ENCODE peak calls at places on chromosomes 2 and 18, in six cellular contexts. One of them, this sample, is unnamed.

GRCh38 chr18:47978141-47978540 is 47.7 kb upstream of the SMAD2 start:
- DNase-seq in foreskin fibroblast: no peak
- DNase-seq in epithelial cell of esophagus: no peak
- DNase-seq in fibroblast of lung: no peak
- DNase-seq in WTC11: no peak
- DNase-seq in non-pigmented ciliary epithelial cell: no peak
- DNase-seq in this sample: no peak

GRCh38 chr18:78766651-78767533 is 212.7 kb upstream of the SALL3 start:
- DNase-seq in foreskin fibroblast: no peak
- DNase-seq in epithelial cell of esophagus: no peak
- DNase-seq in fibroblast of lung: no peak
- DNase-seq in WTC11: no peak
- DNase-seq in non-pigmented ciliary epithelial cell: no peak
- DNase-seq in this sample: no peak

GRCh38 chr18:47595816-47596501 is 334.5 kb downstream of the SMAD2 start:
- DNase-seq in foreskin fibroblast: no peak
- DNase-seq in epithelial cell of esophagus: peak; percentile 14
- DNase-seq in fibroblast of lung: no peak
- DNase-seq in WTC11: peak; percentile 81
- DNase-seq in non-pigmented ciliary epithelial cell: no peak
- DNase-seq in this sample: no peak

GRCh38 chr2:112516801-112517200 is 25.5 kb upstream of the POLR1B start:
- DNase-seq in foreskin fibroblast: no peak
- DNase-seq in epithelial cell of esophagus: no peak
- DNase-seq in fibroblast of lung: no peak
- DNase-seq in WTC11: no peak
- DNase-seq in non-pigmented ciliary epithelial cell: no peak
- DNase-seq in this sample: no peak

GRCh38 chr2:25972049-25972823 is 10.1 kb downstream of the KIF3C start:
- DNase-seq in foreskin fibroblast: no peak
- DNase-seq in epithelial cell of esophagus: no peak
- DNase-seq in fibroblast of lung: peak; percentile 76
- DNase-seq in WTC11: no peak
- DNase-seq in non-pigmented ciliary epithelial cell: no peak
- DNase-seq in this sample: no peak

GRCh38 chr2:241274127-241274526 is 41.3 kb downstream of the HDLBP start:
- DNase-seq in foreskin fibroblast: no peak
- DNase-seq in epithelial cell of esophagus: no peak
- DNase-seq in fibroblast of lung: no peak
- DNase-seq in WTC11: no peak
- DNase-seq in non-pigmented ciliary epithelial cell: no peak
- DNase-seq in this sample: no peak

GRCh38 chr2:17800693-17801458 is 15.4 kb upstream of the MSGN1 start:
- DNase-seq in foreskin fibroblast: no peak
- DNase-seq in epithelial cell of esophagus: no peak
- DNase-seq in fibroblast of lung: no peak
- DNase-seq in WTC11: no peak
- DNase-seq in non-pigmented ciliary epithelial cell: no peak
- DNase-seq in this sample: no peak

GRCh38 chr18:42030586-42031182 is 75.7 kb downstream of the PIK3C3 start:
- DNase-seq in foreskin fibroblast: no peak
- DNase-seq in epithelial cell of esophagus: peak; percentile 30
- DNase-seq in fibroblast of lung: peak; percentile 24
- DNase-seq in WTC11: peak; percentile 51
- DNase-seq in non-pigmented ciliary epithelial cell: no peak
- DNase-seq in this sample: no peak

GRCh38 chr2:138086556-138086955 is 122.3 kb downstream of the HNMT start:
- DNase-seq in foreskin fibroblast: peak; percentile 43
- DNase-seq in epithelial cell of esophagus: no peak
- DNase-seq in fibroblast of lung: peak; percentile 72
- DNase-seq in WTC11: no peak
- DNase-seq in non-pigmented ciliary epithelial cell: no peak
- DNase-seq in this sample: no peak

GRCh38 chr18:31356025-31356424 is 20.6 kb upstream of the DSG4 start:
- DNase-seq in foreskin fibroblast: no peak
- DNase-seq in epithelial cell of esophagus: no peak
- DNase-seq in fibroblast of lung: no peak
- DNase-seq in WTC11: no peak
- DNase-seq in non-pigmented ciliary epithelial cell: no peak
- DNase-seq in this sample: no peak

GRCh38 chr18:51660316-51660715 is 462.8 kb upstream of the MEX3C start:
- DNase-seq in foreskin fibroblast: no peak
- DNase-seq in epithelial cell of esophagus: peak; percentile 63
- DNase-seq in fibroblast of lung: no peak
- DNase-seq in WTC11: no peak
- DNase-seq in non-pigmented ciliary epithelial cell: no peak
- DNase-seq in this sample: no peak

GRCh38 chr2:1716441-1716840 is 27.9 kb downstream of the PXDN start:
- DNase-seq in foreskin fibroblast: no peak
- DNase-seq in epithelial cell of esophagus: no peak
- DNase-seq in fibroblast of lung: no peak
- DNase-seq in WTC11: no peak
- DNase-seq in non-pigmented ciliary epithelial cell: no peak
- DNase-seq in this sample: no peak

GRCh38 chr2:99821572-99822369 is 320.6 kb downstream of the AFF3 start:
- DNase-seq in foreskin fibroblast: peak; percentile 55
- DNase-seq in epithelial cell of esophagus: no peak
- DNase-seq in fibroblast of lung: peak; percentile 91
- DNase-seq in WTC11: no peak
- DNase-seq in non-pigmented ciliary epithelial cell: peak; percentile 63
- DNase-seq in this sample: no peak

GRCh38 chr2:166112193-166112605 is 15.6 kb downstream of the SCN1A start:
- DNase-seq in foreskin fibroblast: no peak
- DNase-seq in epithelial cell of esophagus: peak; percentile 20
- DNase-seq in fibroblast of lung: peak; percentile 33
- DNase-seq in WTC11: no peak
- DNase-seq in non-pigmented ciliary epithelial cell: no peak
- DNase-seq in this sample: no peak

GRCh38 chr18:59012815-59013677 is 126.6 kb upstream of the SEC11C start:
- DNase-seq in foreskin fibroblast: no peak
- DNase-seq in epithelial cell of esophagus: peak; percentile 18
- DNase-seq in fibroblast of lung: no peak
- DNase-seq in WTC11: no peak
- DNase-seq in non-pigmented ciliary epithelial cell: no peak
- DNase-seq in this sample: no peak

GRCh38 chr18:33606621-33607020 is 28.6 kb downstream of the ASXL3 start:
- DNase-seq in foreskin fibroblast: no peak
- DNase-seq in epithelial cell of esophagus: no peak
- DNase-seq in fibroblast of lung: no peak
- DNase-seq in WTC11: no peak
- DNase-seq in non-pigmented ciliary epithelial cell: no peak
- DNase-seq in this sample: no peak

GRCh38 chr18:37537868-37538525 is 27.6 kb downstream of the CELF4 start:
- DNase-seq in foreskin fibroblast: peak; percentile 56
- DNase-seq in epithelial cell of esophagus: peak; percentile 67
- DNase-seq in fibroblast of lung: peak; percentile 33
- DNase-seq in WTC11: peak; percentile 94
- DNase-seq in non-pigmented ciliary epithelial cell: peak; percentile 13
- DNase-seq in this sample: peak; percentile 10

GRCh38 chr2:26843041-26843440 is 4.9 kb upstream of the DPYSL5 start:
- DNase-seq in foreskin fibroblast: no peak
- DNase-seq in epithelial cell of esophagus: no peak
- DNase-seq in fibroblast of lung: no peak
- DNase-seq in WTC11: no peak
- DNase-seq in non-pigmented ciliary epithelial cell: no peak
- DNase-seq in this sample: no peak

GRCh38 chr2:15633043-15633970 is 41.6 kb downstream of the DDX1 start:
- DNase-seq in foreskin fibroblast: no peak
- DNase-seq in epithelial cell of esophagus: peak; percentile 80
- DNase-seq in fibroblast of lung: no peak
- DNase-seq in WTC11: no peak
- DNase-seq in non-pigmented ciliary epithelial cell: no peak
- DNase-seq in this sample: no peak

GRCh38 chr2:12262681-12263436 is 453.9 kb upstream of the TRIB2 start:
- DNase-seq in foreskin fibroblast: peak; percentile 50
- DNase-seq in epithelial cell of esophagus: peak; percentile 3
- DNase-seq in fibroblast of lung: peak; percentile 87
- DNase-seq in WTC11: no peak
- DNase-seq in non-pigmented ciliary epithelial cell: no peak
- DNase-seq in this sample: no peak

GRCh38 chr2:68362069-68362468 is 3.0 kb upstream of the PLEK start:
- DNase-seq in foreskin fibroblast: peak; percentile 21
- DNase-seq in epithelial cell of esophagus: peak; percentile 73
- DNase-seq in fibroblast of lung: peak; percentile 31
- DNase-seq in WTC11: peak; percentile 65
- DNase-seq in non-pigmented ciliary epithelial cell: no peak
- DNase-seq in this sample: peak; percentile 85